ENCODE peak calls at places on chromosomes 12 and 14, in nine cellular contexts. Y is amygdala; X is left cardiac atrium; D is HAP-1; M is ovary; W is adipocyte; Z is progenitor cell of endocrine pancreas; P is endothelial cell; R is stimulated activated effector memory CD8-positive, alpha-beta T cell treated with anti-CD3 and anti-CD28 coated beads, Interleukin-12 subunit alpha, Interleukin-12 subunit beta, amount 100 ng/mL, for 72 hours. C is an unnamed sample.

GRCh38 chr14:104436047-104436531 is 143.5 kb upstream of the C14orf180 start:
- DNase-seq in Y (no peak), X (peak), D (no peak), M (peak), W (peak), Z (no peak), P (peak), R (no peak), C (peak)

GRCh38 chr14:23627961-23628360 is 8.2 kb upstream of the DHRS2 start:
- DNase-seq in Y (no peak), X (no peak), D (no peak), M (no peak), W (peak), Z (no peak), P (no peak), R (no peak), C (no peak)

GRCh38 chr12:46556105-46556559 is 183.6 kb upstream of the SLC38A2 start:
- DNase-seq in Y (no peak), X (no peak), D (no peak), M (no peak), W (peak), Z (no peak), P (no peak), R (no peak), C (no peak)

GRCh38 chr12:64137117-64137516 is 85.0 kb downstream of the KICS2 start:
- DNase-seq in Y (no peak), X (no peak), D (no peak), M (no peak), W (peak), Z (no peak), P (no peak), R (no peak), C (no peak)

GRCh38 chr14:24999157-24999556 is 50.8 kb downstream of the STXBP6 start:
- DNase-seq in Y (no peak), X (no peak), D (no peak), M (no peak), W (no peak), Z (no peak), P (no peak), R (no peak), C (no peak)

GRCh38 chr12:27179399-27180214 is 64.5 kb upstream of the STK38L start:
- DNase-seq in Y (no peak), X (no peak), D (no peak), M (no peak), W (peak), Z (no peak), P (no peak), R (no peak), C (no peak)

GRCh38 chr12:117394491-117394890 is 33.1 kb upstream of the NOS1 start:
- DNase-seq in Y (no peak), X (no peak), D (no peak), M (no peak), W (no peak), Z (no peak), P (no peak), R (no peak), C (no peak)

GRCh38 chr14:101119830-101120571 is 216.5 kb upstream of the RTL1 start:
- DNase-seq in Y (no peak), X (peak), D (no peak), M (peak), W (peak), Z (no peak), P (no peak), R (no peak), C (no peak)

GRCh38 chr12:115617391-115617790 is 660.1 kb downstream of the MED13L start:
- DNase-seq in Y (no peak), X (no peak), D (no peak), M (no peak), W (no peak), Z (no peak), P (no peak), R (no peak), C (no peak)

GRCh38 chr14:98210045-98210678 is 1061.8 kb downstream of the BCL11B start:
- DNase-seq in Y (no peak), X (no peak), D (no peak), M (no peak), W (no peak), Z (no peak), P (no peak), R (no peak), C (no peak)

GRCh38 chr12:28191018-28191595 is 851 bp downstream of the CCDC91 start:
- DNase-seq in Y (no peak), X (peak), D (no peak), M (peak), W (no peak), Z (no peak), P (no peak), R (peak), C (no peak)

GRCh38 chr14:55746533-55746932 is 166.5 kb downstream of the KTN1 start:
- DNase-seq in Y (no peak), X (no peak), D (no peak), M (no peak), W (no peak), Z (no peak), P (no peak), R (no peak), C (no peak)

GRCh38 chr14:90400904-90401561 is 4.2 kb downstream of the CALM1 start:
- DNase-seq in Y (no peak), X (no peak), D (peak), M (no peak), W (no peak), Z (no peak), P (no peak), R (no peak), C (no peak)

GRCh38 chr12:49609875-49610154 is 4.4 kb upstream of the FAM186B start:
- DNase-seq in Y (no peak), X (no peak), D (peak), M (no peak), W (peak), Z (no peak), P (no peak), R (no peak), C (no peak)

GRCh38 chr14:105093426-105094192 is 28.4 kb upstream of the GPR132 start:
- DNase-seq in Y (no peak), X (peak), D (peak), M (peak), W (peak), Z (peak), P (peak), R (peak), C (peak)

GRCh38 chr14:67411820-67412421 is at the start of gene PLEK2:
- DNase-seq in Y (no peak), X (peak), D (no peak), M (no peak), W (peak), Z (no peak), P (no peak), R (peak), C (no peak)